ENCODE peak calls at places on chromosomes 1 and 21, in five cellular contexts. K is cardiac muscle cell, H is OCI-LY7, N is ovary, D is AG09319. E is an unnamed sample.

GRCh38 chr21:15692711-15693110 is 37.1 kb upstream of the USP25 start:
- DNase-seq in H (no peak), N (no peak), D (no peak), K (no peak), E (no peak)

GRCh38 chr1:54278941-54279422 is 79.0 kb downstream of the MRPL37 start:
- DNase-seq in H (no peak), K (peak), D (no peak), N (peak), E (no peak)

GRCh38 chr1:94542088-94542671 is 621 bp upstream of the F3 start:
- DNase-seq in D (no peak), K (peak), N (peak), H (no peak), E (peak)

GRCh38 chr1:40612345-40612831 is 53.1 kb downstream of the RIMS3 start:
- DNase-seq in N (peak), H (peak), K (peak), D (peak), E (peak)

GRCh38 chr1:151707541-151708065 is 9.0 kb downstream of the CELF3 start:
- DNase-seq in D (no peak), N (no peak), K (no peak), H (no peak), E (no peak)

GRCh38 chr1:214838351-214838750 is 235.4 kb downstream of the CENPF start:
- DNase-seq in D (no peak), H (no peak), N (no peak), K (peak), E (no peak)

GRCh38 chr21:46421756-46422555 is 36.7 kb upstream of the DIP2A start:
- DNase-seq in K (no peak), N (no peak), D (no peak), H (no peak), E (no peak)

GRCh38 chr1:39508857-39509305 is 17.4 kb downstream of the BMP8A start:
- DNase-seq in N (peak), D (no peak), H (peak), K (peak), E (no peak)

GRCh38 chr1:205585169-205585834 is 46.5 kb downstream of the ELK4 start:
- DNase-seq in N (no peak), D (no peak), K (no peak), H (no peak), E (no peak)

GRCh38 chr1:33085332-33085731 is 4.4 kb downstream of the AZIN2 start:
- DNase-seq in D (no peak), H (no peak), N (no peak), K (no peak), E (no peak)

GRCh38 chr21:44738621-44739020 is 27.2 kb upstream of the TSPEAR start:
- DNase-seq in K (no peak), H (no peak), D (no peak), N (no peak), E (no peak)

GRCh38 chr1:229410692-229411433 is 23.0 kb downstream of the ACTA1 start:
- DNase-seq in D (peak), K (peak), H (no peak), N (peak), E (peak)

GRCh38 chr21:41315726-41316125 is 875 bp upstream of the FAM3B start:
- DNase-seq in K (no peak), D (no peak), N (no peak), H (no peak), E (no peak)

GRCh38 chr1:61157420-61157987 is 75.1 kb downstream of the NFIA start:
- DNase-seq in D (peak), K (peak), H (no peak), N (no peak), E (no peak)

GRCh38 chr1:217955723-217956122 is 324.6 kb downstream of the SPATA17 start:
- DNase-seq in N (no peak), K (no peak), H (no peak), D (no peak), E (no peak)

GRCh38 chr1:222634180-222635013 is 16.5 kb downstream of the MIA3 start:
- DNase-seq in N (peak), K (peak), D (peak), H (peak), E (no peak)

GRCh38 chr1:116573388-116574100 is 2.7 kb upstream of the CD58 start:
- DNase-seq in K (peak), H (no peak), N (no peak), D (no peak), E (no peak)

GRCh38 chr1:45679123-45679522 is 7.2 kb downstream of the GPBP1L1 start:
- DNase-seq in D (no peak), H (no peak), K (peak), N (no peak), E (no peak)

GRCh38 chr1:54362881-54363340 is 43.3 kb downstream of the SSBP3 start:
- DNase-seq in K (peak), H (no peak), N (no peak), D (no peak), E (no peak)

GRCh38 chr1:61631436-61631835 is 93.5 kb downstream of the TM2D1 start:
- DNase-seq in K (no peak), H (no peak), N (no peak), D (no peak), E (no peak)

DNA sequence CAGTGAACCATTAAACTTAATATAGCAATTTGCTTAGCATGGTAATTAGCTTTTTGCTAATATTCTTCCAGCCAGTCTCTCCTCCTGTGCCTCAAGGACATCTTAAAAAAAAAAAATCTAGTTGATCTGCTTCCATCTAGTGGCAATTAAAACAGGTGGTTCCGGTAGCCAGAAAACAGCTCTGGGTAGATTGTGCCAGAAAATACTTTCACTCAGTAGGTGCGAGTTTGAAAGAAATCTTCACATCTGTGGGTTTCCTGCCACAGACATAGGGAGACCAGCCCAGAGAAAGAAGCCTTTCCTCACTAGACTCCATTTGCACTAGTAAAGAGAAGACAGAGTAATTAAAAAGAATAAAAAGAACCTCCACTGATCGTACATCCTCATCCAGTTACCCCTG is 17.1 kb downstream of the SELL start:
- DNase-seq in D (no peak), N (no peak), K (no peak), H (peak), E (no peak)
- TF ChIP-seq CTCF in D (no peak), N (no peak), K (no peak), H (peak), E (no peak)

GRCh38 chr1:97243973-97244560 is 522.5 kb downstream of the PTBP2 start:
- DNase-seq in K (peak), H (peak), D (no peak), N (no peak), E (no peak)
- TF ChIP-seq CTCF in K (peak), H (peak), D (peak), N (no peak), E (peak)

DNA sequence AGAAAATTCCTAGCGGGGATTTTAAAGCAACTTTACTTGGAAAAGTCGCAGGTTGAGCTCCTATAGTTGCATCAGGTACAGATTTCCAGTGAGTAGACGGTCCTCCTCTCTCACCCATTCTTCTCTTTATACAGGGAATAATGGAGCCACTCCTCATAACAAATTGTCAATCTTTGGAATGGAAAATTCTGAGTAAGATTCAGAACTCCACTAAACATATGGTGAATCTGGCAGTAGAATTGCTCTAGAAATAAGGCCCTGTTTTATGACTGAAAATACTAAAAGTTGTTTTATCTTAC is 1.5 kb downstream of the NTNG1 start:
- DNase-seq in D (no peak), H (no peak), K (no peak), N (no peak), E (no peak)
- TF ChIP-seq CTCF in D (no peak), H (peak), K (no peak), N (no peak), E (peak)

GRCh38 chr1:25813071-25813733 is 6.6 kb upstream of the MTFR1L start:
- DNase-seq in N (no peak), D (no peak), K (no peak), H (no peak), E (no peak)

GRCh38 chr1:25814688-25815087 is 5.1 kb upstream of the MTFR1L start:
- DNase-seq in D (no peak), K (no peak), N (no peak), H (no peak), E (no peak)

GRCh38 chr1:25815208-25816111 is 4.3 kb upstream of the MTFR1L start:
- DNase-seq in D (no peak), K (no peak), N (no peak), H (no peak), E (no peak)

GRCh38 chr1:25816112-25816718 is 3.5 kb upstream of the MTFR1L start:
- DNase-seq in H (no peak), K (no peak), N (no peak), D (no peak), E (no peak)

GRCh38 chr1:25813734-25814471 is 5.9 kb upstream of the MTFR1L start:
- DNase-seq in N (no peak), K (no peak), D (no peak), H (no peak), E (no peak)
- TF ChIP-seq CTCF in N (no peak), K (no peak), D (no peak), H (peak), E (no peak)

DNA sequence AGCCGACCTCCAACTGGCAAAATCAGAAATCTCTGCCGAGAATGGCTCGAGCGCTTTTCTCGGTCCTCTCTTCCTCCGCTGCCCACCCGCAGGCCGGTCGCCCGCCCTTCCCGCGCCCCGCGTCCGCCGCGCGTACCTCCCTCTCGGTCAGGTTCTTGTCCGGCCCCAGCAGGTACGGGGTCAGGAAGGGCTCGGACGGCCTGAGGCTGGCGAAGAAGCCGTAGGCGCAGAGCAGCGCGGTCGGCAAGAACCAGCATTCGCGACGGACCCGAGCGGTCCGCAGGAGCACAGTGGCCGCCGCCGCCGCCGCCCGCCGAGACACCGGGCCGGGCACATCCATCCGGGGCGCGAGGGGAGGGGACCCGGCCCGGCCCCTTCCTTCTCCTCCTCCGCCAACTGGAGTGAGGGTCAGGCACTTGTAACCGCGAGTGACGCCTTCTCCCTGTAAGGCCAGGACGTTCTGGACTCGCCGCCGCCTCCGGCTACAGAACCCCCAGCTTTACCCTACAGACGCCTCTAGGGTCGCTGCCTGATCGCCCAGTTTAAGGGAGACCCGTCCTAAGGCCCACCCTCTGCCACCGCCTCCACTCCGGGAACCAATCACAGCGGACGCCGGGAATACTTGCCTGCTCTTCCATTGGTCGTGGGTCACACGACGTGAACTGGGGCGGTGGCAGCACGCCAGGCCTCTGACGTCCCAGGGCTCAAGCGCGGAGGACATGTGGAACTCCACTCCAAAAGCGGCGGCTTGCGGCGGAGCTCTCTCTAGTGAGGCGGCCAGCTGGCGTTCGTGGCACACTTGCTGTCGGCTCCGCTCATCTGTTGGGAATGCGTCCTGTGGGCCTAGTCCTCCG is at the start of gene SLC19A2:
- DNase-seq in K (peak), N (peak), D (peak), H (peak), E (peak)
- TF ChIP-seq CTCF in K (peak), N (peak), D (peak), H (peak), E (no peak)